ENCODE peak calls at places on chromosome 2, in nine cellular contexts. B is AG09309, D is esophagus muscularis mucosa, K is fibroblast of lung, O is heart right ventricle, U is body of pancreas, Q is astrocyte of the spinal cord, N is upper lobe of right lung, A is cardiac muscle cell. F is an unnamed sample.
A peak's percentile ranks its signal among the peaks of the same experiment; 100 is the strongest.

GRCh38 chr2:46339676-46340459 is 42.7 kb downstream of the EPAS1 start:
- DNase-seq in A (no peak), U (peak; percentile 56), N (no peak), D (no peak), K (no peak), O (peak; percentile 47), Q (no peak), B (no peak), F (peak; percentile 78)

GRCh38 chr2:16291226-16291625 is 350.9 kb downstream of the MYCN start:
- DNase-seq in B (no peak), U (no peak), A (no peak), Q (no peak), O (no peak), D (peak; percentile 53), K (no peak), N (no peak), F (no peak)

GRCh38 chr2:230863442-230864121 is 1.2 kb upstream of the ITM2C start:
- DNase-seq in N (no peak), K (no peak), U (no peak), D (no peak), B (no peak), A (no peak), Q (no peak), O (no peak), F (no peak)

GRCh38 chr2:131488306-131489205 is 3.6 kb downstream of the MZT2A start:
- DNase-seq in K (no peak), D (no peak), Q (no peak), A (peak; percentile 10), O (peak; percentile 70), U (no peak), N (no peak), B (no peak), F (no peak)

GRCh38 chr2:98565941-98566340 is 42.4 kb downstream of the COA5 start:
- DNase-seq in D (no peak), U (no peak), Q (no peak), N (no peak), A (no peak), B (no peak), O (no peak), K (no peak), F (no peak)

GRCh38 chr2:61436092-61436491 is 34.8 kb downstream of the USP34 start:
- DNase-seq in K (no peak), O (no peak), B (no peak), A (no peak), N (no peak), U (no peak), D (no peak), Q (no peak), F (peak; percentile 17)

GRCh38 chr2:109719871-109720270 is 74.2 kb upstream of the RGPD5 start:
- DNase-seq in Q (no peak), O (no peak), U (no peak), N (peak; percentile 33), K (no peak), A (no peak), B (no peak), D (peak; percentile 72), F (no peak)

GRCh38 chr2:235416816-235417499 is 76.9 kb upstream of the AGAP1 start:
- DNase-seq in Q (peak; percentile 52), O (no peak), N (no peak), D (no peak), B (no peak), U (peak; percentile 28), K (peak; percentile 9), A (no peak), F (no peak)

GRCh38 chr2:234292205-234292954 is 204.5 kb downstream of the ARL4C start:
- DNase-seq in D (no peak), N (no peak), A (no peak), K (peak; percentile 83), O (no peak), Q (peak; percentile 59), B (no peak), U (no peak), F (peak; percentile 68)

GRCh38 chr2:234292955-234293228 is 204.0 kb downstream of the ARL4C start:
- DNase-seq in D (no peak), B (no peak), Q (no peak), A (no peak), O (no peak), K (no peak), U (no peak), N (no peak), F (no peak)

GRCh38 chr2:234290671-234291070 is 206.2 kb downstream of the ARL4C start:
- DNase-seq in B (no peak), A (no peak), U (peak; percentile 44), K (peak; percentile 28), O (no peak), D (no peak), N (no peak), Q (no peak), F (no peak)

GRCh38 chr2:234290196-234290595 is 206.7 kb downstream of the ARL4C start:
- DNase-seq in A (no peak), B (no peak), Q (no peak), N (no peak), D (no peak), K (no peak), O (no peak), U (no peak), F (no peak)

DNA sequence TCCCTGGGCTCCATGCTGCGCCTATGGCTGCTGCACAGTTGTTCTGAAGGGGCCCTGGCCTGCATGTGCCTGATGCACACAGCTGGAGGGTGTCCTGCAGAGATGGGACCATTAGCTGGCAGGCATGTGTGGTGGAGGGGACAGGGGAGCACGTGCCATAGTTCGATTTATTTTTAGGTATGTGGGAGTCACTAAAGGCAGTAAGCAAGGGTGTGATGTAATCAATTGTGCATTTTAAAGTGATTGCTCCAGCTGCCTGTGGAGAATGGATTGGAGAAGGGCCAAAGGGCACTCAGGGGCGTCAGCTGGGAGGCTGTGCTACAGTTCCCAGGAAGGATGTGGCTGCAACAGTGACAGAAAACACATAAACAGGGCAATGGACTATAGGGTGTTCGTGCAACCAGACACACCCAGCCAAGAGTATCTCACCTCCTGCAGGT is 205.1 kb downstream of the ARL4C start:
- DNase-seq in U (peak; percentile 79), N (no peak), K (peak; percentile 78), Q (peak; percentile 69), D (no peak), B (peak; percentile 57), O (peak; percentile 33), A (no peak), F (peak; percentile 85)
- H3K4me3 ChIP-seq in U (no peak overlapping the region), N (no peak overlapping the region), K (no peak overlapping the region), Q (no peak overlapping the region), D (no peak overlapping the region), B (no peak overlapping the region), O (no peak overlapping the region), A (no peak overlapping the region), F (no peak overlapping the region)

DNA sequence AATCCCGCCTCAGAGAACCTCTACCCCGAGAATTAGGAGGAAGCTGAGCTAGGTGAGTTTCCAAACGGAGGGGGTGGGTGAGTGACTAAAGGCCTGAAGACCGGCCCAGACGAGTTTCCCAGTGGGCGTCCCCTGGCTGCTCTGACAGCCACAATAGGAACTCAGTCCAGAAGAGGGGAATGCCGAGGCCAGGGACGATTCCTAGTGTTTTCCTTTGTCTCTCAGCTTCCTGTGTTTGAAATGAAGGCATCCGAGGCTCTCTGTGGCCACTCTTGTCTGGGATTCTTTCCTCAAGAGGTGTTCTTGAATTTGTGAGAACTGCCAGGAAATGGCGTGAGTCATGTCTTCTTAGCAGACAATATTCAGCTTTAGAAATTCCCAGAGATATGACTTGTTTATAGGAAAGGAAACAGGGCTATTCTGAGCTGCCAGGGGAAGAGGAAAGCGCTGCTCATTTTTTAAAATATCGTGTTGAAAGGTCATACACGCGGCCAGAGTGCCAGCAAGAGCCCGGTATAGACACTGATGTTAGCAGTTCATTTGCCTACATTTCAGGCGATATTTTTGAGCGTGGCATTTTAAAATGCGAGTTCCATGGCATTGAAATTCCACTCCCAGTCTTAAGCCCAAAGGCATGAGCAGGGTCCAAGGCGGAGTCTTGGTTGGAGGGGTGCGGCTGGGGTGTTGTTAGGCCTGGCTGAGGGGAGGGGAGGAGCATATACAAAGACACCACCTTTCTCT is 169.1 kb upstream of the KLF7 start:
- DNase-seq in A (peak; percentile 55), U (peak; percentile 62), O (peak; percentile 60), D (no peak), N (peak; percentile 77), Q (peak; percentile 99), K (peak; percentile 100), B (peak; percentile 93), F (peak; percentile 100)
- TF ChIP-seq CTCF in A (no peak), U (no peak), O (peak; percentile 8), D (no peak), N (no peak), Q (no peak), K (no peak), B (no peak), F (no peak)

DNA sequence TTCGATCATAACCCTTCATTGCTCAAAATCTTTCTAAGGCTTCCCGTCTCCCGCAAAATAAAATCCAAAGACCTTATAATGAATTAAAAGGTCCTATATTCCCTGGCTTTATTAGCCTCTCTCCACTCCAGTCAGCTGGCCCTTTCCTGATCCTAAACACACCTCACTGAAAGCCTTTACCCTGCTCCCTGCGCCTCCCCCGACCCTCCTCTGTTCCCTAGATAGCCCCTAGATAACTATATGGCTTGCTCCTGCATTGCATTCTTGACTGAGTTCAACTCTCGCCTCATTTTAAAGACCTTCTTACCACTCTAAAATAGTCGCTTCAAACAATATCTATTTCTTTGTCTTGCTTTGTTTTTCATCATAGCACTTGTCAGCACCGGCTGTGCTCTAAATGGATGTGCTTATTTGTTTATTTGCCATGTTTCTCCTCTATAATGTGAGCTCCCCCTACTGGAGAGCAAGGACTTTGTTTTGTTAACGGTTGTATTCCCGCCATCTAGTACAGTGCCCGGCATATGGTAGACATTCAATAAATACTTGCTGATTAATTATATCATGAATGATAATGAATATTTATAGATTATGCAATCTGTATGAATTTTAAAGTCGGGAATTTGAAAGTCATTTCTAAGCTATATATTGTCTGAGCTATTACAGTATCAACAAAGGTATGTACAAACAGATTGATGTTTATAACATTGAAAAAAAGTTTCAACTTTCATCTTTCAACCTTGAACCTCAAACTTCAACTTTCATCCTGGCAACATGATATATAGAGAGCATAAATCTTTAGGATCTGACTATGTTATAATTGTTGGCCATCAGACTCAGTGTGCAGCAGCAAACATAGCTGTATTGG is 32.4 kb upstream of the VIT start:
- DNase-seq in D (no peak), U (peak; percentile 29), Q (peak; percentile 77), A (peak; percentile 64), O (no peak), K (peak; percentile 69), B (peak; percentile 69), N (no peak), F (peak; percentile 86)
- H3K4me3 ChIP-seq in D (no peak overlapping the region), U (no peak overlapping the region), Q (no peak overlapping the region), A (no peak overlapping the region), O (no peak overlapping the region), K (peak overlapping the region; percentile 11), B (no peak overlapping the region), N (no peak overlapping the region), F (no peak overlapping the region)

DNA sequence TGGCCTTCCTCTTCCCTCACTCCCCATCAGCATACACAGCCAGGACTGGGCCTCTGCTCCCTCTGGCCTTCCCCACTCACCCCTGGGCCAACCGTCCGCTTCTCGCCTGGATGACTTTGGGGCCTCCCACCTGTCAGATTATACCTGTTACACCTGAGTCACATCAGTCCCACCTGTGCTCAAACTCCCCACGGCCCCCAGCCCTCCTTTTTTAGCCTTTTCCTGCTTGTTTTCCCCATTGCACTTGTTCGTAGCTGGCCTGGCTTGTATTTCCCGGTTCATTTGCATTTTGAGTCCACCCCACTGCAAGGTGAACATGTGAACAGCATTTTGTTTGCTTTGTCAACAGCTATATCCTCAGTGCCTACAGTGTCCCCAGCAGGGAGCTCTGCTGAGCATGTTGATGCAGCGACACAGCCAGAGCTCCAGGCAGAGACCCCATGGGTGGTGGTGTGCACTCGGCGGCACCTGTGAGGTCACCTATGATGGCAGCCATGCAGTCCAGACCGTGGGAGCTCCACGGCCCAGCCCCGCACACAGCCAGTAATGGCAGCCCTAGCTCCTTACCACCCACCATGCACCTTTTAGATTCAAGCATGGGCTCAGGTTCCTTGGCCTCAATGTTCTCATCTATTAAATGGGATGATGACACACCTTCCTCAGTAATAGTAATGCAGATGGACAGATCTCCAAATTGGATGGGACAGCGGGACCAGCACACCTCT is 276.4 kb upstream of the HS6ST1 start:
- DNase-seq in U (no peak), A (no peak), K (no peak), N (peak; percentile 26), B (no peak), D (no peak), O (no peak), Q (no peak), F (no peak)
- TF ChIP-seq CTCF in U (no peak), A (peak; percentile 1), K (no peak), N (no peak), B (no peak), D (no peak), O (no peak), Q (no peak), F (no peak)